ENCODE peak calls at places on chromosomes 16 and 17, in five cellular contexts. Y, F, G, E and P are unnamed samples.

GRCh38 chr17:82623707-82624106 is 24.5 kb downstream of the WDR45B start:
- DNase-seq in E (no peak), F (no peak), Y (no peak), G (no peak), P (no peak)

GRCh38 chr17:66098040-66098439 is 93.9 kb downstream of the CEP112 start:
- DNase-seq in Y (no peak), E (no peak), F (no peak), G (peak; percentile 44), P (no peak)

GRCh38 chr16:28964527-28964926 is 10.1 kb upstream of the SPNS1 start:
- DNase-seq in Y (no peak), F (no peak), E (no peak), G (no peak), P (no peak)

GRCh38 chr17:73815474-73815873 is 171.2 kb upstream of the SDK2 start:
- DNase-seq in G (no peak), E (no peak), Y (no peak), F (no peak), P (no peak)

GRCh38 chr17:78172284-78173024 is 4.1 kb downstream of the SYNGR2 start:
- DNase-seq in Y (no peak), G (peak; percentile 35), E (no peak), F (peak; percentile 11), P (no peak)

GRCh38 chr17:45940293-45940692 is 45.9 kb downstream of the MAPT start:
- DNase-seq in G (no peak), Y (no peak), E (no peak), F (no peak), P (no peak)

GRCh38 chr17:42675984-42676423 is 790 bp downstream of the PLEKHH3 start:
- DNase-seq in F (peak; percentile 41), G (peak; percentile 55), Y (peak; percentile 58), E (peak; percentile 63), P (no peak)

GRCh38 chr17:81858967-81859905 is 1.1 kb downstream of the P4HB start:
- DNase-seq in F (no peak), G (no peak), E (no peak), Y (no peak), P (no peak)

GRCh38 chr17:4004517-4005295 is 40.5 kb upstream of the ATP2A3 start:
- DNase-seq in Y (peak; percentile 81), G (peak; percentile 21), E (no peak), F (no peak), P (no peak)